ENCODE peak calls at places on chromosomes 3 and 15, in ten cellular contexts. One of them, this sample, is unnamed.

GRCh38 chr3:81425198-81425868 is 336.1 kb downstream of the GBE1 start:
- DNase-seq in right lobe of liver: no peak
- DNase-seq in activated CD4-positive, CD25-positive, alpha-beta regulatory T cell: no peak
- DNase-seq in T-helper 9 cell: no peak
- DNase-seq in colonic mucosa: no peak
- DNase-seq in HTR-8/SVneo: no peak
- DNase-seq in CD4-positive, alpha-beta memory T cell: no peak
- DNase-seq in neural crest cell: no peak
- DNase-seq in Caco-2: no peak
- DNase-seq in IMR-90: peak
- DNase-seq in this sample: no peak

GRCh38 chr3:182725372-182726251 is 67.7 kb upstream of the ATP11B start:
- DNase-seq in neural crest cell: no peak
- DNase-seq in right lobe of liver: no peak
- DNase-seq in colonic mucosa: peak
- DNase-seq in Caco-2: peak
- DNase-seq in T-helper 9 cell: no peak
- DNase-seq in activated CD4-positive, CD25-positive, alpha-beta regulatory T cell: no peak
- DNase-seq in HTR-8/SVneo: no peak
- DNase-seq in IMR-90: no peak
- DNase-seq in CD4-positive, alpha-beta memory T cell: no peak
- DNase-seq in this sample: no peak

GRCh38 chr15:98150084-98150483 is 189.6 kb downstream of the ARRDC4 start:
- DNase-seq in CD4-positive, alpha-beta memory T cell: no peak
- DNase-seq in HTR-8/SVneo: no peak
- DNase-seq in IMR-90: no peak
- DNase-seq in right lobe of liver: no peak
- DNase-seq in T-helper 9 cell: no peak
- DNase-seq in colonic mucosa: no peak
- DNase-seq in activated CD4-positive, CD25-positive, alpha-beta regulatory T cell: no peak
- DNase-seq in neural crest cell: no peak
- DNase-seq in Caco-2: no peak
- DNase-seq in this sample: no peak

GRCh38 chr15:85854345-85855097 is 59.8 kb upstream of the KLHL25 start:
- DNase-seq in activated CD4-positive, CD25-positive, alpha-beta regulatory T cell: peak
- DNase-seq in neural crest cell: peak
- DNase-seq in IMR-90: peak
- DNase-seq in CD4-positive, alpha-beta memory T cell: peak
- DNase-seq in Caco-2: peak
- DNase-seq in T-helper 9 cell: peak
- DNase-seq in right lobe of liver: no peak
- DNase-seq in colonic mucosa: peak
- DNase-seq in HTR-8/SVneo: peak
- DNase-seq in this sample: peak

GRCh38 chr3:123843668-123844067 is 40.5 kb downstream of the MYLK start:
- DNase-seq in right lobe of liver: no peak
- DNase-seq in CD4-positive, alpha-beta memory T cell: no peak
- DNase-seq in neural crest cell: no peak
- DNase-seq in activated CD4-positive, CD25-positive, alpha-beta regulatory T cell: no peak
- DNase-seq in Caco-2: no peak
- DNase-seq in HTR-8/SVneo: no peak
- DNase-seq in IMR-90: peak
- DNase-seq in colonic mucosa: no peak
- DNase-seq in T-helper 9 cell: no peak
- DNase-seq in this sample: no peak

GRCh38 chr3:134004841-134005240 is 24.9 kb downstream of the SLCO2A1 start:
- DNase-seq in activated CD4-positive, CD25-positive, alpha-beta regulatory T cell: no peak
- DNase-seq in CD4-positive, alpha-beta memory T cell: no peak
- DNase-seq in colonic mucosa: no peak
- DNase-seq in HTR-8/SVneo: no peak
- DNase-seq in IMR-90: no peak
- DNase-seq in Caco-2: no peak
- DNase-seq in T-helper 9 cell: no peak
- DNase-seq in neural crest cell: no peak
- DNase-seq in right lobe of liver: no peak
- DNase-seq in this sample: no peak

GRCh38 chr3:189849262-189849661 is 218.1 kb downstream of the TP63 start:
- DNase-seq in CD4-positive, alpha-beta memory T cell: no peak
- DNase-seq in activated CD4-positive, CD25-positive, alpha-beta regulatory T cell: no peak
- DNase-seq in T-helper 9 cell: no peak
- DNase-seq in neural crest cell: no peak
- DNase-seq in right lobe of liver: no peak
- DNase-seq in HTR-8/SVneo: no peak
- DNase-seq in colonic mucosa: no peak
- DNase-seq in Caco-2: no peak
- DNase-seq in IMR-90: no peak
- DNase-seq in this sample: no peak

GRCh38 chr3:120418866-120419490 is 31.8 kb downstream of the FSTL1 start:
- DNase-seq in neural crest cell: no peak
- DNase-seq in activated CD4-positive, CD25-positive, alpha-beta regulatory T cell: no peak
- DNase-seq in HTR-8/SVneo: peak
- DNase-seq in T-helper 9 cell: no peak
- DNase-seq in IMR-90: no peak
- DNase-seq in colonic mucosa: peak
- DNase-seq in CD4-positive, alpha-beta memory T cell: no peak
- DNase-seq in Caco-2: peak
- DNase-seq in right lobe of liver: peak
- DNase-seq in this sample: no peak

GRCh38 chr3:88462241-88462640 is 312.5 kb downstream of the C3orf38 start:
- DNase-seq in activated CD4-positive, CD25-positive, alpha-beta regulatory T cell: no peak
- DNase-seq in CD4-positive, alpha-beta memory T cell: no peak
- DNase-seq in Caco-2: no peak
- DNase-seq in IMR-90: no peak
- DNase-seq in neural crest cell: no peak
- DNase-seq in T-helper 9 cell: no peak
- DNase-seq in colonic mucosa: no peak
- DNase-seq in right lobe of liver: no peak
- DNase-seq in HTR-8/SVneo: no peak
- DNase-seq in this sample: no peak

GRCh38 chr15:68186671-68187397 is 18.3 kb downstream of the CALML4 start:
- DNase-seq in IMR-90: peak
- DNase-seq in T-helper 9 cell: no peak
- DNase-seq in HTR-8/SVneo: no peak
- DNase-seq in right lobe of liver: no peak
- DNase-seq in CD4-positive, alpha-beta memory T cell: no peak
- DNase-seq in Caco-2: no peak
- DNase-seq in colonic mucosa: no peak
- DNase-seq in activated CD4-positive, CD25-positive, alpha-beta regulatory T cell: no peak
- DNase-seq in neural crest cell: no peak
- DNase-seq in this sample: no peak

GRCh38 chr15:78880242-78880533 is 7.5 kb downstream of the MORF4L1 start:
- DNase-seq in neural crest cell: no peak
- DNase-seq in HTR-8/SVneo: no peak
- DNase-seq in IMR-90: peak
- DNase-seq in CD4-positive, alpha-beta memory T cell: no peak
- DNase-seq in right lobe of liver: no peak
- DNase-seq in colonic mucosa: no peak
- DNase-seq in activated CD4-positive, CD25-positive, alpha-beta regulatory T cell: no peak
- DNase-seq in T-helper 9 cell: no peak
- DNase-seq in Caco-2: no peak
- DNase-seq in this sample: no peak

GRCh38 chr3:8500208-8500961 is 1.2 kb upstream of the LMCD1 start:
- DNase-seq in neural crest cell: peak
- DNase-seq in Caco-2: peak
- DNase-seq in T-helper 9 cell: no peak
- DNase-seq in CD4-positive, alpha-beta memory T cell: no peak
- DNase-seq in IMR-90: peak
- DNase-seq in colonic mucosa: no peak
- DNase-seq in HTR-8/SVneo: no peak
- DNase-seq in activated CD4-positive, CD25-positive, alpha-beta regulatory T cell: no peak
- DNase-seq in right lobe of liver: no peak
- DNase-seq in this sample: no peak

GRCh38 chr3:156535162-156535627 is 19.7 kb downstream of the SSR3 start:
- DNase-seq in CD4-positive, alpha-beta memory T cell: no peak
- DNase-seq in T-helper 9 cell: no peak
- DNase-seq in IMR-90: peak
- DNase-seq in Caco-2: peak
- DNase-seq in colonic mucosa: peak
- DNase-seq in activated CD4-positive, CD25-positive, alpha-beta regulatory T cell: no peak
- DNase-seq in HTR-8/SVneo: peak
- DNase-seq in neural crest cell: peak
- DNase-seq in right lobe of liver: peak
- DNase-seq in this sample: no peak

This sample was measured in stimulated activated CD4-positive, alpha-beta T cell treated with anti-CD3 and anti-CD28 coated beads, Interleukin-15, amount 100 ng/mL, for 1 hour.